ENCODE peak calls at places on chromosomes 3 and 15, in seven cellular contexts. U is lower lobe of right lung, H is tibial nerve, A is thyroid gland, S is astrocyte of the cerebellum, I is GM20000, K is A673. Z is an unnamed sample.
A peak's percentile ranks its signal among the peaks of the same experiment; 100 is the strongest.

GRCh38 chr3:172708905-172709775 is 1.7 kb downstream of the NCEH1 start:
- DNase-seq in I (no peak), K (no peak), U (no peak), A (no peak), H (no peak), S (no peak), Z (peak; percentile 14)

GRCh38 chr3:24237971-24238767 is 256.5 kb downstream of the THRB start:
- DNase-seq in H (peak; percentile 76), K (peak; percentile 82), S (peak; percentile 79), I (peak; percentile 48), U (no peak), A (peak; percentile 27), Z (peak; percentile 85)

GRCh38 chr15:56950979-56951378 is 32.5 kb downstream of the TCF12 start:
- DNase-seq in S (no peak), K (no peak), U (no peak), I (peak; percentile 35), H (no peak), A (no peak), Z (no peak)

GRCh38 chr3:188719545-188719944 is 452.2 kb upstream of the TPRG1 start:
- DNase-seq in S (no peak), A (no peak), K (no peak), I (no peak), U (no peak), H (no peak), Z (no peak)

GRCh38 chr15:100693451-100693850 is 91.1 kb downstream of the ASB7 start:
- DNase-seq in H (peak; percentile 2), K (no peak), U (no peak), I (no peak), S (no peak), A (no peak), Z (no peak)

GRCh38 chr3:13475871-13476590 is 4.1 kb upstream of the HDAC11 start:
- DNase-seq in I (no peak), A (no peak), H (no peak), K (no peak), S (no peak), U (no peak), Z (no peak)

GRCh38 chr15:57927091-57927631 is 138.3 kb downstream of the ALDH1A2 start:
- DNase-seq in S (no peak), U (no peak), A (no peak), K (no peak), H (no peak), I (no peak), Z (no peak)

GRCh38 chr3:45330500-45331295 is 57.7 kb upstream of the LARS2 start:
- DNase-seq in U (no peak), I (no peak), S (peak; percentile 16), H (no peak), A (no peak), K (no peak), Z (peak; percentile 29)

GRCh38 chr3:36895488-36896409 is 49.1 kb downstream of the TRANK1 start:
- DNase-seq in S (no peak), U (no peak), K (peak; percentile 88), A (no peak), H (no peak), I (no peak), Z (no peak)

GRCh38 chr3:8954938-8955763 is 8.1 kb downstream of the RAD18 start:
- DNase-seq in U (no peak), K (no peak), S (peak; percentile 33), H (no peak), A (no peak), I (peak; percentile 54), Z (no peak)

GRCh38 chr3:157816296-157816695 is 289.9 kb downstream of the SHOX2 start:
- DNase-seq in U (no peak), I (no peak), A (no peak), K (no peak), H (no peak), S (no peak), Z (no peak)

GRCh38 chr15:58077427-58077826 is 11.9 kb upstream of the ALDH1A2 start:
- DNase-seq in K (no peak), H (no peak), S (no peak), U (no peak), I (no peak), A (no peak), Z (peak; percentile 36)

GRCh38 chr3:44434834-44435510 is 42.5 kb downstream of the ZNF445 start:
- DNase-seq in K (no peak), H (no peak), U (no peak), A (no peak), S (no peak), I (no peak), Z (no peak)

GRCh38 chr15:93617443-93617842 is 528.4 kb upstream of the RGMA start:
- DNase-seq in A (no peak), K (no peak), H (no peak), I (no peak), U (no peak), S (no peak), Z (no peak)
- TF ChIP-seq CTCF in A (no peak), K (no peak), H (no peak), I (no peak), U (no peak), S (no peak), Z (no peak)

DNA sequence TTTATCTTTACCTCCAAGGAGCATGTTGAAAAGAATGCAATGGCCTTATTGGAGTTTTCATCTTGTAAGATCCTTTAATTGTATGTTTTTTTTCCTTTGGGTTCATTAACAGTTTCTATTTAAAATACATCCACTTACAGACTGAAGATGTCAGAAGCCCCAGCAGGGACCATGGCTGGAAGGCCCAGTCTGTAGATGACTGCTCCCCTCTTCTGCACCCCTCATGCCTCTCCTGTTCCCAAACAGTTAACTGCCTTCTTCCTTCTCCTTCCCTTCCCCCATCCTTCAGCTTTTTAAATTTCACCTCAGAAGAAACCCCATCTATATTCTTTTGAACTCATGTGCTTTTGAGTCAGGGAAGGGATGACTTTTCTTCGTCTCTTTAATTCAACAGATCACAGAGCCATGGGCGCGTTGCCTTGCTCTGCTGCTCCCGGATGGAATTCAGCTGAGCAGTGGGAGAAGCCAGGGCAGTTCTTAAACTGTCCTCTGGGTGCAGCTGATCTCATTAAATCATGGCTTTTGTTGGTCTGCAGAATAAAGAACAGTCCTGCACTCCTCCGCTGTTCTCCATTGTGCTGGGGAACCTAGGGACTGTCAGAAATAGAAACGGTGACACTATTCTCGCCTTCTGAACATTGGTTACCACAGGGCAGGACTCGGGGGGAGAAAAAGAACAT is 71.5 kb upstream of the EIF1B start:
- DNase-seq in S (no peak), H (no peak), U (no peak), A (no peak), I (no peak), K (no peak), Z (peak; percentile 4)
- TF ChIP-seq CTCF in S (peak; percentile 46), H (no peak), U (no peak), A (no peak), I (no peak), K (no peak), Z (no peak)

GRCh38 chr3:123068227-123069020 is 1.6 kb downstream of the PDIA5 start:
- DNase-seq in K (no peak), A (no peak), H (no peak), S (no peak), U (no peak), I (no peak), Z (no peak)
- TF ChIP-seq CTCF in K (no peak), A (no peak), H (no peak), S (no peak), U (no peak), I (no peak), Z (no peak)

GRCh38 chr15:89494006-89494405 is 2.4 kb downstream of the RHCG start:
- DNase-seq in A (no peak), I (no peak), K (no peak), S (no peak), U (no peak), H (no peak), Z (no peak)

GRCh38 chr15:89492934-89493631 is 3.3 kb downstream of the RHCG start:
- DNase-seq in I (no peak), U (no peak), A (no peak), S (no peak), H (no peak), K (no peak), Z (no peak)

GRCh38 chr15:89490550-89491315 is 5.7 kb downstream of the RHCG start:
- DNase-seq in H (no peak), S (no peak), U (no peak), A (no peak), K (no peak), I (no peak), Z (no peak)

GRCh38 chr15:89490081-89490480 is 6.3 kb downstream of the RHCG start:
- DNase-seq in H (no peak), U (no peak), A (no peak), K (no peak), S (no peak), I (no peak), Z (no peak)

DNA sequence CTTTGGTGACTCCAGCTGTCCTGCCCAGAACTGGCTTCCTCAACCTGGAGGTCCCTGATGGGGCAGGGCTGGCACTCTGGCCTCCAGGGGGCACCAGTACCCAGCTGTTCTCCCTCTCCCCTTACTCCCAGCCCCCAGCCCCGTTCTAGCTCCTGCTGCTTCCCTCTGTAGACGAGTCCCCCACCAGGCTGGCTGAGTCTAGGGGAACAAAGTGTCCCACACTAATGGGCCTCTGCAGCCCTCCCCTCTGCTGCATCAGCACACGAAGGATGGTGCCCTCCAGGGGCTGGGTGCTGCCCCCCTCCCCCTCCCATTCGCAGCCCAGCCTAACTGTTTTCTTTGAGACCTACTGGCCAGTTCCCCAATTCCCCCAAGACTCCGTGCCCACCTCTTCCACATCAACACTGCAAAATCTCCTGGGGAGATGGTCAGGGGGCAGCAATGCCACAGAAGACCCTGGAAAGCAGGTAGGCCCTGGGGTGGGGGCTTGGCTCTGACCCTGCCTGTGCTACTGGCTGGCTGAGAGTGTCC is 4.2 kb downstream of the RHCG start:
- DNase-seq in S (no peak), H (no peak), I (no peak), K (no peak), A (no peak), U (no peak), Z (peak; percentile 35)
- TF ChIP-seq CTCF in S (peak; percentile 43), H (no peak), I (peak; percentile 37), K (peak; percentile 56), A (no peak), U (no peak), Z (peak; percentile 29)

DNA sequence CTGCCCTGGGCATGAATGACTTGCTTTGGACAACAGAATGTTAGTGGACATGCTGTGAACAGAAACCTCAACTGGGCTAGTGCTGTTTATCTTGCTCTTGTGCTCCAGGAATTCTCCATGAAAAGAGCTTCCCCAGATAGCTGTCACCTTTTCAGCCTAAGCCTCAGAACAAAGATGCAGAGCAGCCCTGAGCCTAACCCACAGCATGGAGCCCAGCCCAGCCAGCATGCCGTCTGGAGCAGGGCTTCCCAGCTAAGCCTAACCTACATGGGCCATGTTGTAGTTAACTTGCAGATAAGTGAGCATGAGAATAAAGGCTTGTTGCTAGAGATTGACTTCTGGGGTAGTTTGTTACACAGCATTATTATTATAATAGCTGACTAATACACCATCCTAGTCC is 48.9 kb downstream of the SCN5A start:
- DNase-seq in H (no peak), K (no peak), A (no peak), S (no peak), I (no peak), U (peak; percentile 7), Z (no peak)
- TF ChIP-seq CTCF in H (no peak), K (no peak), A (no peak), S (no peak), I (no peak), U (no peak), Z (no peak)

GRCh38 chr3:27022096-27022761 is 347.0 kb downstream of the NEK10 start:
- DNase-seq in S (no peak), H (no peak), A (no peak), U (no peak), I (no peak), K (no peak), Z (no peak)
- TF ChIP-seq CTCF in S (no peak), H (no peak), A (no peak), U (no peak), I (peak; percentile 6), K (no peak), Z (no peak)